ENCODE peak calls at places on chromosomes 6 and 20, in eight cellular contexts. E is bronchial epithelial cell, P is neural crest cell, A is AG10803, L is AG04450, H is ovary, Q is stomach, W is fibroblast of the aortic adventitia. C is an unnamed sample.

GRCh38 chr20:48238326-48238725 is 453.0 kb upstream of the SULF2 start:
- DNase-seq in E (peak), P (no peak), A (peak), L (no peak), H (no peak), Q (no peak), W (peak), C (no peak)

GRCh38 chr20:36408219-36408618 is 102.1 kb downstream of the DLGAP4 start:
- DNase-seq in E (peak), P (no peak), A (peak), L (no peak), H (no peak), Q (peak), W (peak), C (no peak)

GRCh38 chr6:11111769-11112437 is 378 bp upstream of the ERVFRD-1 start:
- DNase-seq in E (no peak), P (no peak), A (no peak), L (no peak), H (no peak), Q (no peak), W (no peak), C (peak)

GRCh38 chr6:99344289-99344688 is 5.2 kb downstream of the FAXC start:
- DNase-seq in E (peak), P (no peak), A (peak), L (peak), H (no peak), Q (no peak), W (peak), C (no peak)

GRCh38 chr6:127516676-127517273 is 2.4 kb downstream of the MTCL3 start:
- DNase-seq in E (peak), P (peak), A (no peak), L (no peak), H (no peak), Q (no peak), W (no peak), C (no peak)

GRCh38 chr6:167095888-167096287 is 27.0 kb upstream of the CCR6 start:
- DNase-seq in E (no peak), P (no peak), A (no peak), L (no peak), H (no peak), Q (no peak), W (no peak), C (no peak)

GRCh38 chr20:48596499-48596898 is 231.3 kb downstream of the PREX1 start:
- DNase-seq in E (no peak), P (no peak), A (no peak), L (no peak), H (no peak), Q (no peak), W (no peak), C (no peak)

GRCh38 chr20:59006864-59007757 is at the start of gene CTSZ:
- DNase-seq in E (no peak), P (no peak), A (peak), L (no peak), H (peak), Q (peak), W (peak), C (no peak)

GRCh38 chr20:39524371-39524911 is 562.3 kb downstream of the DHX35 start:
- DNase-seq in E (peak), P (no peak), A (no peak), L (no peak), H (no peak), Q (no peak), W (peak), C (no peak)

GRCh38 chr6:3316363-3316762 is 57.6 kb downstream of the PSMG4 start:
- DNase-seq in E (no peak), P (no peak), A (no peak), L (no peak), H (no peak), Q (peak), W (no peak), C (no peak)

GRCh38 chr20:57459897-57460663 is 64.9 kb downstream of the CTCFL start:
- DNase-seq in E (no peak), P (no peak), A (no peak), L (no peak), H (no peak), Q (no peak), W (no peak), C (no peak)

GRCh38 chr6:13873288-13874190 is 51.2 kb upstream of the RNF182 start:
- DNase-seq in E (no peak), P (peak), A (no peak), L (no peak), H (peak), Q (peak), W (no peak), C (peak)

GRCh38 chr6:44135173-44135748 is 7.9 kb downstream of the TMEM63B start:
- DNase-seq in E (no peak), P (no peak), A (no peak), L (no peak), H (no peak), Q (no peak), W (no peak), C (no peak)

GRCh38 chr20:58143531-58143930 is 84.9 kb downstream of the ANKRD60 start:
- DNase-seq in E (no peak), P (no peak), A (no peak), L (no peak), H (no peak), Q (no peak), W (no peak), C (peak)

DNA sequence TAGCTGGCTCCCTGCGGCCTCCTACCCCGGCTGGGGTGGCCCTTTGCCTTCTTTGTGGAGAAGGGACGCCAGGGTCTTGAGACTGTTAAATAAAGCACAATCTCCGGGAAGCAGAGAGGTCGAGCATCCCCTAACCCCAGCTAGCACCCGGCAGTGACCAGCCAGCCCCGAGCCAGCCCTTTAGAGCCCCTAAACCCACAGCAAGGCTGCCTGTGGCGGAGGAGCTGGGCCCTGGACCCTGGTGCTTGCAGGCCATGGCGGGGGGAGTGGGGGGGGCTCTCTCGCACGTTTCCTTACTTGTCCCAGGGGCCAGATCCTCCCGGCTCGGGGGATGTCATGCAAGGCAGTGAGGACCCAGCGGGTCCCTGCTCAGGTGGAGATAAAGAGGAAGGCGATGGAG is 49.2 kb upstream of the GATA5 start:
- DNase-seq in E (no peak), P (no peak), A (no peak), L (no peak), H (no peak), Q (no peak), W (no peak), C (no peak)
- TF ChIP-seq CTCF in E (no peak), P (no peak), A (no peak), L (no peak), H (no peak), Q (no peak), W (no peak), C (no peak)

GRCh38 chr20:37756234-37756633 is 62.4 kb downstream of the CTNNBL1 start:
- DNase-seq in E (no peak), P (no peak), A (no peak), L (no peak), H (no peak), Q (no peak), W (no peak), C (no peak)

GRCh38 chr20:37759761-37760209 is 66.0 kb downstream of the CTNNBL1 start:
- DNase-seq in E (no peak), P (no peak), A (no peak), L (no peak), H (no peak), Q (no peak), W (no peak), C (no peak)

GRCh38 chr20:37757550-37757949 is 63.7 kb downstream of the CTNNBL1 start:
- DNase-seq in E (no peak), P (no peak), A (no peak), L (no peak), H (no peak), Q (no peak), W (no peak), C (no peak)

GRCh38 chr20:37758332-37758731 is 64.5 kb downstream of the CTNNBL1 start:
- DNase-seq in E (no peak), P (no peak), A (no peak), L (no peak), H (no peak), Q (no peak), W (no peak), C (no peak)

GRCh38 chr20:37755665-37756064 is 61.8 kb downstream of the CTNNBL1 start:
- DNase-seq in E (no peak), P (no peak), A (peak), L (no peak), H (no peak), Q (no peak), W (no peak), C (no peak)
- TF ChIP-seq CTCF in E (no peak), P (peak), A (peak), L (no peak), H (no peak), Q (no peak), W (no peak), C (peak)

DNA sequence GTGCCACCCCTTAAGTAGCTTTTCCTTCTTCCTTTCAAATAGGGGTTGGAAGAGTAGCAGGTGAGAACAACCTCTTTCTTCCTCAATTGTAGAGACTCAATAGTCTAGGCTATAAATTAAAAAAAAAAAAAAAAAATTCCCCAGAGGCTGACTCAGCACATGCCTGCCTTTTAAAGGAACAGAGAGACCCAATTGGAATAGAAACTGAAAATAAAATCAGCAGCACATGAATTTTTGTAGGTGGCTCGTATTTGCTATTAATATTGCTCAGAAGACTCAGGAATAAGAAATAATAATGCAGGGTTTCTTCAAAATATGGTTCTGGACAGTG is 19.3 kb downstream of the TOP1 start:
- DNase-seq in E (peak), P (no peak), A (peak), L (no peak), H (no peak), Q (no peak), W (peak), C (no peak)
- TF ChIP-seq CTCF in E (no peak), P (no peak), A (no peak), L (no peak), H (no peak), Q (no peak), W (no peak), C (no peak)

DNA sequence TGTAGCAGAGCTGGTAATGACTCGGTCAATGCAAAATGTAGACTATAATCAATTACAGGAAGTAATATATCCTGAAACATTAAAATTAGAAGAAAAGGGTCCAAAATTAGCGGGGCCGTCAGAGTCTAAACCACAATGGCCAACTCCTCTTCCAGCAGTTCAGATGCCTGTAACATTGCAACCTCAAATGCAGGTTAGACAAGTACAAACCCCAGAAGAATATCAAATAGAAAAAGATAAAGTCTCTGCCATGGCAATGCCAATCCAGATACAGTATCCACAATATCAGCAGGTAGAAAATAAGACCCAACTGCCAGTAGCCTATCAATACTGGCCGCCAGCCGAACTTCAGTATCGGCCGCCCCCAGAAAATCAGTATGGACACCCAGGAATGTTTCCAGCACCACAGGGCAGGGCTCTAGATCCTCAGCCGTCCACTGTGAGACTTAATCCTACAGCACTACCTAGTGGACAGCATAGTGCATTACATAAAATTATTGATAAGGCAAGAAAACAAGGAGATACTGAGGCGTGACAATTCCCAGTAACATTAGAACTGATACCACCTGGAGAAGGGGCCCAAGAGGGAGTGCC is 158.4 kb downstream of the GPX5 start:
- DNase-seq in E (peak), P (peak), A (peak), L (no peak), H (no peak), Q (no peak), W (peak), C (no peak)
- TF ChIP-seq CTCF in E (peak), P (peak), A (peak), L (peak), H (no peak), Q (no peak), W (peak), C (peak)

GRCh38 chr6:24994812-24995211 is 59.1 kb upstream of the RIPOR2 start:
- DNase-seq in E (no peak), P (no peak), A (peak), L (no peak), H (no peak), Q (no peak), W (no peak), C (no peak)
- TF ChIP-seq CTCF in E (peak), P (no peak), A (peak), L (peak), H (no peak), Q (no peak), W (no peak), C (no peak)

GRCh38 chr6:24274441-24275083 is 83.3 kb downstream of the DCDC2 start:
- DNase-seq in E (peak), P (no peak), A (peak), L (no peak), H (no peak), Q (no peak), W (peak), C (no peak)
- TF ChIP-seq CTCF in E (peak), P (peak), A (peak), L (peak), H (no peak), Q (no peak), W (peak), C (peak)

C was measured in osteocyte.